ENCODE peak calls at places on chromosome 17, in five cellular contexts. K is fibroblast of pulmonary artery, D is fibroblast of the aortic adventitia, X is Calu3, W is AG10803. O is an unnamed sample.

GRCh38 chr17:7627250-7628121 is at the start of gene SAT2:
- DNase-seq in K (peak), D (peak), X (peak), W (peak), O (peak)

GRCh38 chr17:43778337-43779144 is at the start of gene DUSP3:
- DNase-seq in K (peak), D (peak), X (peak), W (peak), O (peak)

GRCh38 chr17:17766351-17767095 is 70.3 kb downstream of the SREBF1 start:
- DNase-seq in K (no peak), D (no peak), X (no peak), W (no peak), O (peak)

GRCh38 chr17:45382982-45383381 is 49.7 kb downstream of the ARHGAP27 start:
- DNase-seq in K (no peak), D (no peak), X (no peak), W (no peak), O (no peak)

GRCh38 chr17:80316927-80317705 is 56.5 kb downstream of the RNF213 start:
- DNase-seq in K (no peak), D (no peak), X (no peak), W (no peak), O (no peak)

GRCh38 chr17:81040791-81041337 is 5.9 kb downstream of the BAIAP2 start:
- DNase-seq in K (no peak), D (peak), X (peak), W (no peak), O (no peak)

GRCh38 chr17:48754500-48755261 is 26.1 kb upstream of the HOXB13 start:
- DNase-seq in K (no peak), D (no peak), X (no peak), W (no peak), O (peak)

GRCh38 chr17:27747462-27748359 is 52.6 kb downstream of the NOS2 start:
- DNase-seq in K (no peak), D (no peak), X (no peak), W (no peak), O (peak)

GRCh38 chr17:61167050-61167449 is 232.6 kb upstream of the TBX2 start:
- DNase-seq in K (no peak), D (no peak), X (no peak), W (no peak), O (no peak)

GRCh38 chr17:27475070-27475673 is 18.9 kb downstream of the KSR1 start:
- DNase-seq in K (no peak), D (no peak), X (no peak), W (no peak), O (no peak)

GRCh38 chr17:77129568-77130301 is 11.0 kb upstream of the SEC14L1 start:
- DNase-seq in K (no peak), D (peak), X (no peak), W (peak), O (peak)

GRCh38 chr17:29178750-29179231 is 1.4 kb downstream of the MYO18A start:
- DNase-seq in K (no peak), D (no peak), X (peak), W (no peak), O (no peak)

GRCh38 chr17:81814748-81815645 is 11.0 kb downstream of the GCGR start:
- DNase-seq in K (no peak), D (no peak), X (peak), W (no peak), O (no peak)

GRCh38 chr17:81030726-81031570 is 4.0 kb upstream of the BAIAP2 start:
- DNase-seq in K (peak), D (no peak), X (no peak), W (no peak), O (no peak)

GRCh38 chr17:9928601-9929341 is 23.7 kb upstream of the RCVRN start:
- DNase-seq in K (peak), D (peak), X (peak), W (peak), O (peak)

GRCh38 chr17:2792541-2793169 is 3.6 kb upstream of the RAP1GAP2 start:
- DNase-seq in K (no peak), D (no peak), X (no peak), W (no peak), O (no peak)

GRCh38 chr17:7587420-7587786 is 2.5 kb downstream of the SOX15 start:
- DNase-seq in K (peak), D (peak), X (no peak), W (peak), O (no peak)

GRCh38 chr17:35162755-35163154 is 15.1 kb downstream of the UNC45B start:
- DNase-seq in K (no peak), D (no peak), X (no peak), W (no peak), O (no peak)

GRCh38 chr17:51869387-51869786 is 289.1 kb downstream of the CA10 start:
- DNase-seq in K (peak), D (no peak), X (peak), W (no peak), O (peak)

GRCh38 chr17:38798614-38799500 is 499 bp downstream of the PIP4K2B start:
- DNase-seq in K (peak), D (peak), X (no peak), W (peak), O (no peak)

GRCh38 chr17:28293994-28294393 is 25.0 kb upstream of the TMEM97 start:
- DNase-seq in K (no peak), D (no peak), X (no peak), W (no peak), O (no peak)

GRCh38 chr17:7022791-7023571 is at the start of gene BCL6B:
- DNase-seq in K (no peak), D (no peak), X (no peak), W (no peak), O (no peak)

GRCh38 chr17:56735842-56736241 is 97.9 kb downstream of the C17orf67 start:
- DNase-seq in K (no peak), D (no peak), X (no peak), W (no peak), O (no peak)

GRCh38 chr17:47239663-47240374 is 13.8 kb upstream of the ITGB3 start:
- DNase-seq in K (peak), D (peak), X (peak), W (peak), O (no peak)

GRCh38 chr17:39011907-39012468 is 44.8 kb upstream of the FBXO47 start:
- DNase-seq in K (no peak), D (no peak), X (no peak), W (no peak), O (no peak)

GRCh38 chr17:17491031-17491471 is 5.1 kb downstream of the RASD1 start:
- DNase-seq in K (no peak), D (no peak), X (no peak), W (no peak), O (no peak)

GRCh38 chr17:65774787-65775186 is 213.3 kb upstream of the AXIN2 start:
- DNase-seq in K (no peak), D (no peak), X (no peak), W (no peak), O (no peak)

GRCh38 chr17:80138856-80139426 is 8.0 kb downstream of the EIF4A3 start:
- DNase-seq in K (no peak), D (no peak), X (no peak), W (no peak), O (no peak)

GRCh38 chr17:81867123-81867951 is 3.8 kb downstream of the ARHGDIA start:
- DNase-seq in K (peak), D (peak), X (peak), W (peak), O (no peak)

GRCh38 chr17:68763551-68763950 is 162.4 kb upstream of the FAM20A start:
- DNase-seq in K (no peak), D (peak), X (no peak), W (peak), O (no peak)

GRCh38 chr17:77644981-77645380 is 313.5 kb upstream of the TNRC6C start:
- DNase-seq in K (no peak), D (no peak), X (no peak), W (no peak), O (peak)

GRCh38 chr17:40777971-40778370 is 4.4 kb downstream of the KRT27 start:
- DNase-seq in K (no peak), D (no peak), X (no peak), W (no peak), O (no peak)

GRCh38 chr17:57609125-57609877 is 135.8 kb downstream of the CCDC182 start:
- DNase-seq in K (no peak), D (no peak), X (no peak), W (no peak), O (no peak)

GRCh38 chr17:14664511-14664910 is 363.6 kb downstream of the HS3ST3B1 start:
- DNase-seq in K (no peak), D (no peak), X (no peak), W (no peak), O (no peak)

GRCh38 chr17:30278032-30278431 is 13.7 kb downstream of the BLMH start:
- DNase-seq in K (peak), D (peak), X (no peak), W (peak), O (no peak)

GRCh38 chr17:44360826-44361225 is 2.8 kb downstream of the FAM171A2 start:
- DNase-seq in K (peak), D (peak), X (no peak), W (peak), O (peak)

DNA sequence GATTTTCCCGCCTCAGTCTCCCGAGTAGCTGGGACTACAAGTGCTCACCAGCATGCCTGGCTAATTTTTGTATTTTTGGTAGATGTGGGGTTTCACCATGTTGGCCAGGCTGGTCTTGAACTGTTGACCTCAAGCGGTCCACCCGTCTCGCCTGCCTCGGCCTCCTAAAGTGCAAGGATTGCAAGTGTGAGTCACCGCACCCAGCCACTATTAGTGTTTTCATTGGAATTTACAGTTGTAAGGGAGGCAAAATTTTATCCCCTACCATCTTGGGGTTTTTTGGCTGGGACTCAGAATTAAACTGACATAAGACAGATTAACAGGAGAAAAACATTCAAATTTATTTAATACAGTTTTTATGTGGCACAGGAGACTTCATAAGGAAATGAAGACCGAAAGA is 12.3 kb upstream of the MYCBPAP start:
- DNase-seq in K (no peak), D (peak), X (no peak), W (peak), O (no peak)
- TF ChIP-seq CTCF in K (no peak), D (no peak), X (no peak), W (no peak), O (no peak)

DNA sequence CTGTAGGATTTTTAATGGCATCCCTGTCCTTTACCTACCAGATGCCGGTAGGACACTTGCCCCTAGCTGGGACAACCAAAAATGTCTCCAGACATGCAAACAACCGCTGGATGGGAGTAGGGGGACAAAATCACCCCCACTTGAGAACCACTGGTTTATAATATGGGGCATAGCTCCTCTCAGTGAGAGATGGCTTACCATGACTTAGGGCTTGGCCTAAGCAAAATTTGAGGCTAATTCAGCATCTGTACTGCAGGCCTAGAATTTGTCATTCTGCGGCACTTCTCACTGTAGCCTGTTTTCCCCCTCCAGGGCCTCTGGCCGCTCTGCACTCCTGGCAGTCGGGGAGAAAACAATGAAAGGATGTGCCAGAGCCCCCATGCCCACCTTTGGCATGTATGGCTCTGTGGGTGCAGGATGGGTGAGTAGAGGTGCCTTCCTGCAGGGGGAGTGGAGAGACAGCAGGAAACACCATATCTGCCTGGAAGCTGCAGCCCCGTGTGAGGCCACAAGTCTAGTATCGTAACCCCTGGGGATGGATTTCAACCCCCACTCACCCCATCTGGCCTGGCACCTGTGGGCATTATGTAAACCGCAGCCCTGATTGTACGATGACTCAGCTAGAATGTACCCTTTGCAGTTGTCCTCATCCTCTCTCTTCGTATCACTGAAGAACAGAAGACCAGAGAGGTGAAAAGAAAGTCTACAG is 268.1 kb downstream of the SOX9 start:
- DNase-seq in K (no peak), D (no peak), X (peak), W (no peak), O (no peak)
- TF ChIP-seq CTCF in K (no peak), D (peak), X (peak), W (no peak), O (no peak)

GRCh38 chr17:33023790-33024189 is 32.1 kb downstream of the SPACA3 start:
- DNase-seq in K (no peak), D (no peak), X (no peak), W (no peak), O (no peak)

GRCh38 chr17:33017366-33017765 is 25.7 kb downstream of the SPACA3 start:
- DNase-seq in K (no peak), D (no peak), X (no peak), W (no peak), O (no peak)

GRCh38 chr17:33024688-33025486 is 33.2 kb downstream of the SPACA3 start:
- DNase-seq in K (no peak), D (no peak), X (no peak), W (no peak), O (no peak)

GRCh38 chr17:33019161-33019560 is 27.5 kb downstream of the SPACA3 start:
- DNase-seq in K (no peak), D (no peak), X (no peak), W (no peak), O (no peak)

GRCh38 chr17:33021731-33022408 is 30.2 kb downstream of the SPACA3 start:
- DNase-seq in K (peak), D (no peak), X (no peak), W (peak), O (no peak)
- TF ChIP-seq CTCF in K (peak), D (no peak), X (no peak), W (peak), O (no peak)

DNA sequence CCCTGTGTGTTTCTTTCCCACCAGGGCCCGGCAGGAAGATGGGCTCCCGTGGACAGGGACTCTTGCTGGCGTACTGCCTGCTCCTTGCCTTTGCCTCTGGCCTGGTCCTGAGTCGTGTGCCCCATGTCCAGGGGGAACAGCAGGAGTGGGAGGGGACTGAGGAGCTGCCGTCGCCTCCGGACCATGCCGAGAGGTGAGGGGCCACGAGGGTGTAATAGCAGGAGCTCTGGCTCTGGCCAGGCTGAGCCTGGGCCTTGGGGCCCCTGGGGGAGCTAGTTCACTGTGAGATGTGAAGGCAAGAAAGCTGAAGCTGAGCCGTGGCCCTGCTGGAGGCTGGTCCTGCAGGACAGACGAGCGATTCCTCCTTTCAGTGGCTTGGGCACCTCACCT is 20.0 kb downstream of the C1QTNF1 start:
- DNase-seq in K (no peak), D (no peak), X (no peak), W (no peak), O (no peak)
- TF ChIP-seq CTCF in K (no peak), D (no peak), X (no peak), W (no peak), O (no peak)

GRCh38 chr17:83068641-83069570 is 10.5 kb upstream of the METRNL start:
- DNase-seq in K (no peak), D (no peak), X (no peak), W (no peak), O (no peak)

GRCh38 chr17:83067718-83068261 is 11.6 kb upstream of the METRNL start:
- DNase-seq in K (no peak), D (no peak), X (no peak), W (no peak), O (peak)

GRCh38 chr17:83064732-83065659 is 14.4 kb upstream of the METRNL start:
- DNase-seq in K (no peak), D (no peak), X (peak), W (no peak), O (no peak)

GRCh38 chr17:83065660-83066542 is 13.5 kb upstream of the METRNL start:
- DNase-seq in K (no peak), D (no peak), X (no peak), W (no peak), O (no peak)

DNA sequence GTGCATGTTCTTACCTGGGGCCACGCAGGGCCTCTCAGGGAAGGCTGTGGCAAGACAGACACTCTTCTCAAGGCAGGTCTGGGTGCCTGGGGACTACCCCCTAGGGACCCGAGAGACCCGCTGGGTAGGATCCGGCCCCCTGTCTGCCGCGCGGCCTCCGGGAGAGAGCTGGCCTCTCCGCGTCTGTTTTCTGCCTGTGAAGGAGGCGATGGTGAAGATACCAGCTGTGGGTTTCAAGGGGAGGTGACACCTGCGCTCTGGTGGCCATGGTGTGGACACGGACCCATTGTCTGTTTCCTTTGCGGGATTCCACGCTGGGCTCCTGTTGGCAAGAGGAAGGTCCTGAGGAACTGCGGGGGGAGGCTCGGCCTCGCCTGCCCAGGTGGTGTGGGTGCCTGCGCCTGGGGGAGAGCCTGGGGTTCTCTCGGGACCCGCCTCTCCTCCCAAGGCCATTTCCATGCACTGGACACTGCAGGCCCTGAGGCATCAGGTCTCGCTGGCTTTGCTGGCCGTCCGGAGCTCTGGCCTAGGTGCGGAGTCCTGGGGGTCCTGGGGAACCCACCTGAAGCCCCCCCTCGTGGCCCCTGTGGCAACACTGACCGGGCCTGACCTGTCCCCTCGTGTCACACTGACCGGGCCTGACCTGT is 12.2 kb upstream of the METRNL start:
- DNase-seq in K (no peak), D (no peak), X (no peak), W (no peak), O (peak)
- TF ChIP-seq CTCF in K (no peak), D (no peak), X (no peak), W (no peak), O (no peak)

O was measured in nephron progenitor cell.